ENCODE peak calls at places on chromosomes 5 and 9, in nine cellular contexts. O is lower lobe of right lung; S is colonic mucosa; E is IMR-90; Q is uterus; F is psoas muscle; B is endodermal cell; I is CD4-positive, CD25-positive, alpha-beta regulatory T cell; N is left ventricle myocardium inferior. T is an unnamed sample.
A peak's percentile ranks its signal among the peaks of the same experiment; 100 is the strongest.

GRCh38 chr5:80481019-80481893 is 6.6 kb upstream of the FAM151B start:
- DNase-seq in N (no peak), I (peak; percentile 12), Q (no peak), S (peak; percentile 60), E (peak; percentile 60), B (peak; percentile 66), F (no peak), O (no peak), T (peak; percentile 13)

GRCh38 chr5:136311999-136312398 is 53.3 kb downstream of the TRPC7 start:
- DNase-seq in N (no peak), B (no peak), F (no peak), Q (no peak), I (no peak), E (no peak), S (no peak), O (no peak), T (no peak)

GRCh38 chr5:143311428-143311827 is 92.1 kb downstream of the NR3C1 start:
- DNase-seq in F (no peak), O (no peak), B (no peak), Q (no peak), N (no peak), S (no peak), E (peak; percentile 96), I (no peak), T (no peak)

GRCh38 chr9:108469654-108470053 is 386.1 kb downstream of the ACTL7B start:
- DNase-seq in S (no peak), Q (no peak), F (no peak), I (no peak), N (no peak), O (peak; percentile 50), B (no peak), E (peak; percentile 76), T (no peak)

GRCh38 chr5:65261499-65261898 is 220.2 kb downstream of the ADAMTS6 start:
- DNase-seq in Q (no peak), I (no peak), F (no peak), B (no peak), S (no peak), E (no peak), N (no peak), O (no peak), T (no peak)

GRCh38 chr9:137300607-137301085 is 1.4 kb downstream of the NRARP start:
- DNase-seq in E (peak; percentile 20), Q (no peak), O (no peak), F (no peak), B (peak; percentile 84), N (peak; percentile 21), I (no peak), S (peak; percentile 69), T (no peak)

GRCh38 chr5:74034738-74035137 is 408.7 kb downstream of the ARHGEF28 start:
- DNase-seq in Q (no peak), O (no peak), I (no peak), S (no peak), E (peak; percentile 88), F (no peak), B (no peak), N (no peak), T (no peak)

GRCh38 chr9:91818647-91819403 is 131.2 kb downstream of the ROR2 start:
- DNase-seq in N (no peak), I (no peak), Q (no peak), O (no peak), E (no peak), F (no peak), B (no peak), S (no peak), T (no peak)

GRCh38 chr5:121171361-121171760 is 680.3 kb upstream of the FTMT start:
- DNase-seq in F (no peak), S (no peak), Q (no peak), B (no peak), O (no peak), N (no peak), I (no peak), E (no peak), T (no peak)

GRCh38 chr5:10315824-10316509 is 8.3 kb upstream of the CMBL start:
- DNase-seq in Q (no peak), F (no peak), E (no peak), N (no peak), O (no peak), I (no peak), S (no peak), B (peak; percentile 52), T (no peak)

GRCh38 chr5:6182271-6182815 is 196.0 kb downstream of the MED10 start:
- DNase-seq in N (no peak), O (no peak), B (no peak), I (no peak), S (no peak), F (no peak), E (no peak), Q (no peak), T (no peak)

GRCh38 chr9:37953204-37953774 is 49.4 kb upstream of the SLC25A51 start:
- DNase-seq in I (no peak), B (no peak), O (peak; percentile 18), Q (no peak), F (no peak), N (no peak), S (no peak), E (no peak), T (no peak)

GRCh38 chr9:94740191-94740874 is 13.8 kb downstream of the AOPEP start:
- DNase-seq in O (no peak), F (no peak), S (no peak), Q (no peak), I (no peak), B (no peak), E (no peak), N (no peak), T (no peak)

GRCh38 chr5:68962632-68963484 is 131.0 kb upstream of the SLC30A5 start:
- DNase-seq in Q (peak; percentile 86), N (peak; percentile 57), O (no peak), S (peak; percentile 81), E (peak; percentile 52), B (peak; percentile 91), F (peak; percentile 48), I (no peak), T (no peak)

GRCh38 chr5:133938039-133938821 is 30.2 kb downstream of the C5orf15 start:
- DNase-seq in B (no peak), F (no peak), O (no peak), E (no peak), S (no peak), N (no peak), I (no peak), Q (no peak), T (no peak)

GRCh38 chr5:127961006-127961763 is 122.4 kb upstream of the SLC12A2 start:
- DNase-seq in I (no peak), B (no peak), F (no peak), S (no peak), E (no peak), N (no peak), O (no peak), Q (no peak), T (no peak)
- H3K27ac ChIP-seq in I (no peak overlapping the region), B (no peak overlapping the region), F (peak overlapping the region; percentile 20), S (peak overlapping the region; percentile 61), E (no peak overlapping the region), N (peak overlapping the region; percentile 83), O (peak overlapping the region; percentile 20), Q (no peak overlapping the region), T (no peak overlapping the region)

GRCh38 chr5:39092581-39093350 is 18.6 kb upstream of the RICTOR start:
- DNase-seq in N (no peak), E (peak; percentile 61), F (no peak), O (no peak), Q (no peak), B (no peak), I (no peak), S (no peak), T (no peak)

GRCh38 chr5:39091940-39092580 is 17.9 kb upstream of the RICTOR start:
- DNase-seq in O (no peak), I (no peak), F (no peak), B (no peak), N (no peak), Q (no peak), E (no peak), S (no peak), T (no peak)

GRCh38 chr5:39093351-39093749 is 19.2 kb upstream of the RICTOR start:
- DNase-seq in F (no peak), Q (no peak), B (no peak), E (peak; percentile 64), S (no peak), O (no peak), N (no peak), I (no peak), T (no peak)
- H3K27ac ChIP-seq in F (no peak overlapping the region), Q (peak overlapping the region; percentile 17), B (no peak overlapping the region), E (no peak overlapping the region), S (no peak overlapping the region), O (no peak overlapping the region), N (no peak overlapping the region), I (no peak overlapping the region), T (no peak overlapping the region)

DNA sequence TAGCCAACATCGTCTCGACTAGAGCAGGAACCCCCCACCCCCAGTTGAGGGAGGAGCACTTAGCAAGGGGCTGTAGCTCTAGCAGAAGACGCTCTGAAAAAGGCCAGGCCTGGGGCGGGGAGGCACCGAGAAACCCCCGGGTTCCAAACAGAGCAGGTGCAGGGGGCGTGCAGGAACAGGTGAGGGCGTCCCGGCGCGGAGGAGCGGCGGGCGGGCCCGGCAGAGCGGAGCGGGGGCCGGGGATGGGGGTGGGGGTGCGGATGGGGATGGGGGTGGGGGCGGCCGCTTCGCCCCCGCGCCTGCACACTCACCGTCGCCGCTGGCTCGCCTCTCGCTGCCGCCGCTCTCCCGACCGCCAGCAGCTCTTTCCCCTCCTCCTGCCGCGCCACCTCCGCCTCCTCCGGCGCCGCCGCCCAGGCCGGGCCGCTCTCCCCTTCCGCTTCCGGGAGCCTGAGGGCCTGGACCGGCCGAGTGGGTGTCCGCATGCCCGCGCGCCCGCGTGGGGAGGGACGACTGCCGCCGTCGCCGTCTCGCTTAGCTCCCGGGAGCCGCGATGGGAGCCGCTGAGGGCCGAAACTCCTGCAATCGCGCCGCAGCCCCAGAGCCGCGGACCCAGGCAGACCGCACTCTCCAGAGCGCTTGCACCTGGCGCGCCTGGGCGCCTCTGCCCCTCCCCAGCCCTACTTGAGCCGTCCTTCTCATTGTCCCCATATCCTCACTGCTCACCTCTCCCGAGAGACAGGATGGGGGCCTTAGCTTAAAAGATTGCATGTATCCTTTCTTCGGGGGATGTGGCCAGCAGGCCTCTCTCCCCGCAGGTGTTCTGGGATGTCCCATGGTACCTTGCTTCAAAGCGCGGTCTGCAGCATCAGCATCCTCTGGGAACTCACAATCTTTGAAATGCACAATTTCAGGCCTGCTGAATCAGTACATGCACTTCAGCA is at the start of gene ZDHHC21:
- DNase-seq in B (peak; percentile 87), N (peak; percentile 78), F (peak; percentile 77), S (peak; percentile 75), E (peak; percentile 37), Q (peak; percentile 43), I (peak; percentile 49), O (peak; percentile 86), T (peak; percentile 44)
- H3K27ac ChIP-seq in B (peak within 1 kb of the TSS; percentile 13), N (peak within 1 kb of the TSS; percentile 58), F (peak within 1 kb of the TSS; percentile 77), S (peak within 1 kb of the TSS; percentile 44), E (peak within 1 kb of the TSS; percentile 5), Q (peak within 1 kb of the TSS; percentile 32), I (no peak within 1 kb of the TSS), O (peak within 1 kb of the TSS; percentile 72), T (no peak within 1 kb of the TSS)

DNA sequence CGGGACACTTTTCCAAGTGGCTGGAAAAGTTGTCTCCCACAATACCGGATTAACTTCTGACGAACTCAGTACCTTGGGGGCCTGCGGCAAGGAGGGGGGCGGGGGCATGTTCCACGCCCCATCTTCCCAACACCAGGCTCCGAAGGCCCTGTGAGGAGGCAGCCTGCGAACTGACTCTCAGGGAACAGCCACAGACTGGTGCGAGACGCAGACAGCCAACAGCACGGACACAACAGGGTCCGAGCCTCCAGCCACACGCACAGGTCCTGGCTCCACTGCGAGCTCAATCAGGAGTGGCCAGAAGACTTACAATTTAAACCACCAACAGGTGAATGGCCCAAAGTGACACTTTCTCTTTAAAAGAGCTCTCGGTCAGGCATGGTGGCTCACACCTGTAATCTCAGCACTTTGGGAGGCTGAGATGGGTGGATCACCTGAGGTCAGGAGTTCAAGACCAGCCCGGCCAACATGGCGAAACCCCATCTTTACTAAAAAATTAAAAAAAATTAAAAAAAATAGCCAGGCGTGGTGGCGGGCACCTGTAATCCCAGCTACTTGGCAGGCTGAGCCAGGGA is 3.9 kb downstream of the BRD3 start:
- DNase-seq in Q (no peak), E (no peak), F (no peak), B (no peak), I (no peak), S (no peak), O (no peak), N (no peak), T (no peak)
- H3K27ac ChIP-seq in Q (no peak overlapping the region), E (no peak overlapping the region), F (no peak overlapping the region), B (no peak overlapping the region), I (no peak overlapping the region), S (no peak overlapping the region), O (no peak overlapping the region), N (no peak overlapping the region), T (no peak overlapping the region)